ENCODE peak calls at places on chromosomes 3 and 15, in nine cellular contexts. One of them, this sample, is unnamed.

GRCh38 chr3:170274641-170275040 is 52.4 kb downstream of the PRKCI start:
- DNase-seq in NCI-H2171: no peak
- DNase-seq in stimulated activated naive B cell treated with anti-CD40 and anti-IgM and Interleukin-4, amounts not matched to agents 10 μg/mL and 1 μg/mL and 100 μg/mL, for 72 hours: no peak
- DNase-seq in tibial artery: no peak
- DNase-seq in endothelial cell: no peak
- DNase-seq in PC-3: no peak
- DNase-seq in KBM-7: no peak
- DNase-seq in kidney glomerular epithelial cell: no peak
- DNase-seq in HS-27A: no peak
- DNase-seq in this sample: no peak

GRCh38 chr15:70025413-70026296 is 72.1 kb downstream of the TLE3 start:
- DNase-seq in NCI-H2171: no peak
- DNase-seq in stimulated activated naive B cell treated with anti-CD40 and anti-IgM and Interleukin-4, amounts not matched to agents 10 μg/mL and 1 μg/mL and 100 μg/mL, for 72 hours: no peak
- DNase-seq in tibial artery: peak
- DNase-seq in endothelial cell: no peak
- DNase-seq in PC-3: no peak
- DNase-seq in KBM-7: no peak
- DNase-seq in kidney glomerular epithelial cell: no peak
- DNase-seq in HS-27A: no peak
- DNase-seq in this sample: no peak

GRCh38 chr3:154122912-154123559 is 1.8 kb downstream of the ARHGEF26 start:
- DNase-seq in NCI-H2171: no peak
- DNase-seq in stimulated activated naive B cell treated with anti-CD40 and anti-IgM and Interleukin-4, amounts not matched to agents 10 μg/mL and 1 μg/mL and 100 μg/mL, for 72 hours: no peak
- DNase-seq in tibial artery: no peak
- DNase-seq in endothelial cell: peak
- DNase-seq in PC-3: peak
- DNase-seq in KBM-7: peak
- DNase-seq in kidney glomerular epithelial cell: no peak
- DNase-seq in HS-27A: no peak
- DNase-seq in this sample: no peak

GRCh38 chr15:90869601-90870353 is 1.4 kb downstream of the FURIN start:
- DNase-seq in NCI-H2171: peak
- DNase-seq in stimulated activated naive B cell treated with anti-CD40 and anti-IgM and Interleukin-4, amounts not matched to agents 10 μg/mL and 1 μg/mL and 100 μg/mL, for 72 hours: no peak
- DNase-seq in tibial artery: peak
- DNase-seq in endothelial cell: peak
- DNase-seq in PC-3: peak
- DNase-seq in KBM-7: peak
- DNase-seq in kidney glomerular epithelial cell: peak
- DNase-seq in HS-27A: peak
- DNase-seq in this sample: peak

GRCh38 chr15:53978248-53978906 is at the start of gene UNC13C:
- DNase-seq in NCI-H2171: no peak
- DNase-seq in stimulated activated naive B cell treated with anti-CD40 and anti-IgM and Interleukin-4, amounts not matched to agents 10 μg/mL and 1 μg/mL and 100 μg/mL, for 72 hours: no peak
- DNase-seq in tibial artery: peak
- DNase-seq in endothelial cell: peak
- DNase-seq in PC-3: no peak
- DNase-seq in KBM-7: no peak
- DNase-seq in kidney glomerular epithelial cell: peak
- DNase-seq in HS-27A: no peak
- DNase-seq in this sample: no peak

GRCh38 chr3:115931581-115931980 is 308.3 kb downstream of the GAP43 start:
- DNase-seq in NCI-H2171: no peak
- DNase-seq in stimulated activated naive B cell treated with anti-CD40 and anti-IgM and Interleukin-4, amounts not matched to agents 10 μg/mL and 1 μg/mL and 100 μg/mL, for 72 hours: no peak
- DNase-seq in tibial artery: no peak
- DNase-seq in endothelial cell: no peak
- DNase-seq in PC-3: peak
- DNase-seq in KBM-7: no peak
- DNase-seq in kidney glomerular epithelial cell: peak
- DNase-seq in HS-27A: no peak
- DNase-seq in this sample: no peak

GRCh38 chr3:147423601-147424324 is 14.6 kb downstream of the ZIC1 start:
- DNase-seq in NCI-H2171: no peak
- DNase-seq in stimulated activated naive B cell treated with anti-CD40 and anti-IgM and Interleukin-4, amounts not matched to agents 10 μg/mL and 1 μg/mL and 100 μg/mL, for 72 hours: no peak
- DNase-seq in tibial artery: no peak
- DNase-seq in endothelial cell: peak
- DNase-seq in PC-3: no peak
- DNase-seq in KBM-7: no peak
- DNase-seq in kidney glomerular epithelial cell: no peak
- DNase-seq in HS-27A: no peak
- DNase-seq in this sample: no peak

GRCh38 chr15:88511161-88511560 is 35.3 kb downstream of the DET1 start:
- DNase-seq in NCI-H2171: no peak
- DNase-seq in stimulated activated naive B cell treated with anti-CD40 and anti-IgM and Interleukin-4, amounts not matched to agents 10 μg/mL and 1 μg/mL and 100 μg/mL, for 72 hours: no peak
- DNase-seq in tibial artery: no peak
- DNase-seq in endothelial cell: no peak
- DNase-seq in PC-3: no peak
- DNase-seq in KBM-7: no peak
- DNase-seq in kidney glomerular epithelial cell: no peak
- DNase-seq in HS-27A: no peak
- DNase-seq in this sample: no peak

GRCh38 chr3:31880020-31880419 is 101.0 kb downstream of the OSBPL10 start:
- DNase-seq in NCI-H2171: peak
- DNase-seq in stimulated activated naive B cell treated with anti-CD40 and anti-IgM and Interleukin-4, amounts not matched to agents 10 μg/mL and 1 μg/mL and 100 μg/mL, for 72 hours: peak
- DNase-seq in tibial artery: no peak
- DNase-seq in endothelial cell: no peak
- DNase-seq in PC-3: peak
- DNase-seq in KBM-7: no peak
- DNase-seq in kidney glomerular epithelial cell: peak
- DNase-seq in HS-27A: no peak
- DNase-seq in this sample: no peak

GRCh38 chr3:194253270-194253669 is 97.9 kb downstream of the CPN2 start:
- DNase-seq in NCI-H2171: no peak
- DNase-seq in stimulated activated naive B cell treated with anti-CD40 and anti-IgM and Interleukin-4, amounts not matched to agents 10 μg/mL and 1 μg/mL and 100 μg/mL, for 72 hours: no peak
- DNase-seq in tibial artery: no peak
- DNase-seq in endothelial cell: no peak
- DNase-seq in PC-3: no peak
- DNase-seq in KBM-7: no peak
- DNase-seq in kidney glomerular epithelial cell: no peak
- DNase-seq in HS-27A: no peak
- DNase-seq in this sample: no peak

GRCh38 chr3:114615535-114616064 is 321.8 kb downstream of the TIGIT start:
- DNase-seq in NCI-H2171: no peak
- DNase-seq in stimulated activated naive B cell treated with anti-CD40 and anti-IgM and Interleukin-4, amounts not matched to agents 10 μg/mL and 1 μg/mL and 100 μg/mL, for 72 hours: no peak
- DNase-seq in tibial artery: no peak
- DNase-seq in endothelial cell: no peak
- DNase-seq in PC-3: no peak
- DNase-seq in KBM-7: no peak
- DNase-seq in kidney glomerular epithelial cell: no peak
- DNase-seq in HS-27A: no peak
- DNase-seq in this sample: no peak

GRCh38 chr15:96347181-96348111 is 16.9 kb downstream of the NR2F2 start:
- DNase-seq in NCI-H2171: no peak
- DNase-seq in stimulated activated naive B cell treated with anti-CD40 and anti-IgM and Interleukin-4, amounts not matched to agents 10 μg/mL and 1 μg/mL and 100 μg/mL, for 72 hours: no peak
- DNase-seq in tibial artery: peak
- DNase-seq in endothelial cell: no peak
- DNase-seq in PC-3: no peak
- DNase-seq in KBM-7: no peak
- DNase-seq in kidney glomerular epithelial cell: no peak
- DNase-seq in HS-27A: no peak
- DNase-seq in this sample: no peak

GRCh38 chr3:173913985-173914421 is 516.5 kb downstream of the NLGN1 start:
- DNase-seq in NCI-H2171: no peak
- DNase-seq in stimulated activated naive B cell treated with anti-CD40 and anti-IgM and Interleukin-4, amounts not matched to agents 10 μg/mL and 1 μg/mL and 100 μg/mL, for 72 hours: no peak
- DNase-seq in tibial artery: no peak
- DNase-seq in endothelial cell: no peak
- DNase-seq in PC-3: no peak
- DNase-seq in KBM-7: no peak
- DNase-seq in kidney glomerular epithelial cell: no peak
- DNase-seq in HS-27A: no peak
- DNase-seq in this sample: no peak

GRCh38 chr15:93664180-93664951 is 567.0 kb upstream of the MCTP2 start:
- DNase-seq in NCI-H2171: no peak
- DNase-seq in stimulated activated naive B cell treated with anti-CD40 and anti-IgM and Interleukin-4, amounts not matched to agents 10 μg/mL and 1 μg/mL and 100 μg/mL, for 72 hours: no peak
- DNase-seq in tibial artery: no peak
- DNase-seq in endothelial cell: no peak
- DNase-seq in PC-3: no peak
- DNase-seq in KBM-7: no peak
- DNase-seq in kidney glomerular epithelial cell: no peak
- DNase-seq in HS-27A: no peak
- DNase-seq in this sample: no peak

GRCh38 chr3:48151058-48151806 is 37.0 kb downstream of the CDC25A start:
- DNase-seq in NCI-H2171: no peak
- DNase-seq in stimulated activated naive B cell treated with anti-CD40 and anti-IgM and Interleukin-4, amounts not matched to agents 10 μg/mL and 1 μg/mL and 100 μg/mL, for 72 hours: peak
- DNase-seq in tibial artery: peak
- DNase-seq in endothelial cell: peak
- DNase-seq in PC-3: peak
- DNase-seq in KBM-7: peak
- DNase-seq in kidney glomerular epithelial cell: peak
- DNase-seq in HS-27A: peak
- DNase-seq in this sample: peak

GRCh38 chr15:81747026-81747425 is 298.8 kb downstream of the MEX3B start:
- DNase-seq in NCI-H2171: no peak
- DNase-seq in stimulated activated naive B cell treated with anti-CD40 and anti-IgM and Interleukin-4, amounts not matched to agents 10 μg/mL and 1 μg/mL and 100 μg/mL, for 72 hours: no peak
- DNase-seq in tibial artery: no peak
- DNase-seq in endothelial cell: no peak
- DNase-seq in PC-3: no peak
- DNase-seq in KBM-7: no peak
- DNase-seq in kidney glomerular epithelial cell: no peak
- DNase-seq in HS-27A: no peak
- DNase-seq in this sample: no peak

GRCh38 chr3:44805960-44806359 is 44.4 kb downstream of the KIF15 start:
- DNase-seq in NCI-H2171: no peak
- DNase-seq in stimulated activated naive B cell treated with anti-CD40 and anti-IgM and Interleukin-4, amounts not matched to agents 10 μg/mL and 1 μg/mL and 100 μg/mL, for 72 hours: no peak
- DNase-seq in tibial artery: no peak
- DNase-seq in endothelial cell: no peak
- DNase-seq in PC-3: no peak
- DNase-seq in KBM-7: no peak
- DNase-seq in kidney glomerular epithelial cell: no peak
- DNase-seq in HS-27A: no peak
- DNase-seq in this sample: no peak

GRCh38 chr3:140459462-140459861 is 218.4 kb upstream of the TRIM42 start:
- DNase-seq in NCI-H2171: no peak
- DNase-seq in stimulated activated naive B cell treated with anti-CD40 and anti-IgM and Interleukin-4, amounts not matched to agents 10 μg/mL and 1 μg/mL and 100 μg/mL, for 72 hours: no peak
- DNase-seq in tibial artery: no peak
- DNase-seq in endothelial cell: no peak
- DNase-seq in PC-3: no peak
- DNase-seq in KBM-7: no peak
- DNase-seq in kidney glomerular epithelial cell: no peak
- DNase-seq in HS-27A: no peak
- DNase-seq in this sample: peak

GRCh38 chr3:54427951-54428871 is 305.9 kb downstream of the CACNA2D3 start:
- DNase-seq in NCI-H2171: peak
- DNase-seq in stimulated activated naive B cell treated with anti-CD40 and anti-IgM and Interleukin-4, amounts not matched to agents 10 μg/mL and 1 μg/mL and 100 μg/mL, for 72 hours: no peak
- DNase-seq in tibial artery: no peak
- DNase-seq in endothelial cell: peak
- DNase-seq in PC-3: peak
- DNase-seq in KBM-7: peak
- DNase-seq in kidney glomerular epithelial cell: peak
- DNase-seq in HS-27A: peak
- DNase-seq in this sample: no peak

GRCh38 chr3:13112521-13113345 is 39.5 kb upstream of the IQSEC1 start:
- DNase-seq in NCI-H2171: no peak
- DNase-seq in stimulated activated naive B cell treated with anti-CD40 and anti-IgM and Interleukin-4, amounts not matched to agents 10 μg/mL and 1 μg/mL and 100 μg/mL, for 72 hours: no peak
- DNase-seq in tibial artery: peak
- DNase-seq in endothelial cell: no peak
- DNase-seq in PC-3: peak
- DNase-seq in KBM-7: no peak
- DNase-seq in kidney glomerular epithelial cell: no peak
- DNase-seq in HS-27A: no peak
- DNase-seq in this sample: no peak

GRCh38 chr15:75782926-75783325 is 60.3 kb upstream of the UBE2Q2 start:
- DNase-seq in NCI-H2171: no peak
- DNase-seq in stimulated activated naive B cell treated with anti-CD40 and anti-IgM and Interleukin-4, amounts not matched to agents 10 μg/mL and 1 μg/mL and 100 μg/mL, for 72 hours: no peak
- DNase-seq in tibial artery: peak
- DNase-seq in endothelial cell: no peak
- DNase-seq in PC-3: no peak
- DNase-seq in KBM-7: no peak
- DNase-seq in kidney glomerular epithelial cell: no peak
- DNase-seq in HS-27A: no peak
- DNase-seq in this sample: peak